ENCODE peak calls at places on chromosome 4, in nine cellular contexts. One of them, this sample, is unnamed.

GRCh38 chr4:103012594-103012993 is 6.9 kb downstream of the SLC9B1 start:
- DNase-seq in prostate gland: no peak
- DNase-seq in GM10248: no peak
- DNase-seq in colonic mucosa: no peak
- DNase-seq in pulmonary artery endothelial cell: no peak
- DNase-seq in left ventricle myocardium superior: no peak
- DNase-seq in HCT116: no peak
- DNase-seq in mesenchymal stem cell: no peak
- DNase-seq in T-helper 9 cell: no peak
- DNase-seq in this sample: no peak

GRCh38 chr4:163372035-163372434 is 28.3 kb downstream of the NPY5R start:
- DNase-seq in prostate gland: no peak
- DNase-seq in GM10248: no peak
- DNase-seq in colonic mucosa: no peak
- DNase-seq in pulmonary artery endothelial cell: no peak
- DNase-seq in left ventricle myocardium superior: no peak
- DNase-seq in HCT116: no peak
- DNase-seq in mesenchymal stem cell: no peak
- DNase-seq in T-helper 9 cell: no peak
- DNase-seq in this sample: no peak

GRCh38 chr4:22987861-22988260 is 295.1 kb downstream of the GBA3 start:
- DNase-seq in prostate gland: no peak
- DNase-seq in GM10248: no peak
- DNase-seq in colonic mucosa: no peak
- DNase-seq in pulmonary artery endothelial cell: no peak
- DNase-seq in left ventricle myocardium superior: no peak
- DNase-seq in HCT116: no peak
- DNase-seq in mesenchymal stem cell: peak
- DNase-seq in T-helper 9 cell: no peak
- DNase-seq in this sample: peak

GRCh38 chr4:70681730-70682129 is 6.6 kb upstream of the UTP3 start:
- DNase-seq in prostate gland: no peak
- DNase-seq in GM10248: peak
- DNase-seq in colonic mucosa: no peak
- DNase-seq in pulmonary artery endothelial cell: no peak
- DNase-seq in left ventricle myocardium superior: no peak
- DNase-seq in HCT116: no peak
- DNase-seq in mesenchymal stem cell: no peak
- DNase-seq in T-helper 9 cell: no peak
- DNase-seq in this sample: no peak

GRCh38 chr4:100504086-100504874 is 13.5 kb downstream of the EMCN start:
- DNase-seq in prostate gland: no peak
- DNase-seq in GM10248: no peak
- DNase-seq in colonic mucosa: no peak
- DNase-seq in pulmonary artery endothelial cell: no peak
- DNase-seq in left ventricle myocardium superior: no peak
- DNase-seq in HCT116: no peak
- DNase-seq in mesenchymal stem cell: no peak
- DNase-seq in T-helper 9 cell: no peak
- DNase-seq in this sample: no peak

GRCh38 chr4:15238720-15239119 is 189.1 kb upstream of the C1QTNF7 start:
- DNase-seq in prostate gland: no peak
- DNase-seq in GM10248: peak
- DNase-seq in colonic mucosa: no peak
- DNase-seq in pulmonary artery endothelial cell: no peak
- DNase-seq in left ventricle myocardium superior: no peak
- DNase-seq in HCT116: no peak
- DNase-seq in mesenchymal stem cell: peak
- DNase-seq in T-helper 9 cell: no peak
- DNase-seq in this sample: peak

GRCh38 chr4:48944252-48944651 is 37.7 kb upstream of the OCIAD2 start:
- DNase-seq in prostate gland: no peak
- DNase-seq in GM10248: no peak
- DNase-seq in colonic mucosa: peak
- DNase-seq in pulmonary artery endothelial cell: no peak
- DNase-seq in left ventricle myocardium superior: no peak
- DNase-seq in HCT116: peak
- DNase-seq in mesenchymal stem cell: no peak
- DNase-seq in T-helper 9 cell: no peak
- DNase-seq in this sample: peak

GRCh38 chr4:7738458-7739076 is 201.1 kb downstream of the AFAP1 start:
- DNase-seq in prostate gland: no peak
- DNase-seq in GM10248: no peak
- DNase-seq in colonic mucosa: no peak
- DNase-seq in pulmonary artery endothelial cell: no peak
- DNase-seq in left ventricle myocardium superior: peak
- DNase-seq in HCT116: no peak
- DNase-seq in mesenchymal stem cell: no peak
- DNase-seq in T-helper 9 cell: no peak
- DNase-seq in this sample: no peak

GRCh38 chr4:82561745-82562552 is at the start of gene TMEM150C:
- DNase-seq in prostate gland: peak
- DNase-seq in GM10248: no peak
- DNase-seq in colonic mucosa: peak
- DNase-seq in pulmonary artery endothelial cell: no peak
- DNase-seq in left ventricle myocardium superior: peak
- DNase-seq in HCT116: no peak
- DNase-seq in mesenchymal stem cell: peak
- DNase-seq in T-helper 9 cell: no peak
- DNase-seq in this sample: peak

GRCh38 chr4:138790993-138791392 is 224.6 kb upstream of the NOCT start:
- DNase-seq in prostate gland: no peak
- DNase-seq in GM10248: no peak
- DNase-seq in colonic mucosa: no peak
- DNase-seq in pulmonary artery endothelial cell: no peak
- DNase-seq in left ventricle myocardium superior: no peak
- DNase-seq in HCT116: no peak
- DNase-seq in mesenchymal stem cell: no peak
- DNase-seq in T-helper 9 cell: no peak
- DNase-seq in this sample: no peak

GRCh38 chr4:165368114-165368513 is 10.7 kb upstream of the CPE start:
- DNase-seq in prostate gland: no peak
- DNase-seq in GM10248: no peak
- DNase-seq in colonic mucosa: no peak
- DNase-seq in pulmonary artery endothelial cell: no peak
- DNase-seq in left ventricle myocardium superior: no peak
- DNase-seq in HCT116: no peak
- DNase-seq in mesenchymal stem cell: no peak
- DNase-seq in T-helper 9 cell: no peak
- DNase-seq in this sample: no peak

GRCh38 chr4:118740869-118741268 is 55.7 kb downstream of the METTL14 start:
- DNase-seq in prostate gland: no peak
- DNase-seq in GM10248: no peak
- DNase-seq in colonic mucosa: no peak
- DNase-seq in pulmonary artery endothelial cell: no peak
- DNase-seq in left ventricle myocardium superior: no peak
- DNase-seq in HCT116: peak
- DNase-seq in mesenchymal stem cell: peak
- DNase-seq in T-helper 9 cell: no peak
- DNase-seq in this sample: peak

GRCh38 chr4:152909901-152910300 is 26.2 kb upstream of the FHDC1 start:
- DNase-seq in prostate gland: no peak
- DNase-seq in GM10248: no peak
- DNase-seq in colonic mucosa: no peak
- DNase-seq in pulmonary artery endothelial cell: no peak
- DNase-seq in left ventricle myocardium superior: no peak
- DNase-seq in HCT116: no peak
- DNase-seq in mesenchymal stem cell: no peak
- DNase-seq in T-helper 9 cell: no peak
- DNase-seq in this sample: no peak

GRCh38 chr4:98794565-98795205 is 134.2 kb downstream of the EIF4E start:
- DNase-seq in prostate gland: no peak
- DNase-seq in GM10248: no peak
- DNase-seq in colonic mucosa: no peak
- DNase-seq in pulmonary artery endothelial cell: no peak
- DNase-seq in left ventricle myocardium superior: no peak
- DNase-seq in HCT116: no peak
- DNase-seq in mesenchymal stem cell: peak
- DNase-seq in T-helper 9 cell: no peak
- DNase-seq in this sample: peak

GRCh38 chr4:108172780-108173598 is 4.3 kb upstream of the LEF1 start:
- DNase-seq in prostate gland: peak
- DNase-seq in GM10248: peak
- DNase-seq in colonic mucosa: peak
- DNase-seq in pulmonary artery endothelial cell: no peak
- DNase-seq in left ventricle myocardium superior: peak
- DNase-seq in HCT116: no peak
- DNase-seq in mesenchymal stem cell: peak
- DNase-seq in T-helper 9 cell: peak
- DNase-seq in this sample: peak

GRCh38 chr4:147590249-147590920 is 26.8 kb upstream of the TMEM184C start:
- DNase-seq in prostate gland: peak
- DNase-seq in GM10248: peak
- DNase-seq in colonic mucosa: peak
- DNase-seq in pulmonary artery endothelial cell: peak
- DNase-seq in left ventricle myocardium superior: peak
- DNase-seq in HCT116: peak
- DNase-seq in mesenchymal stem cell: peak
- DNase-seq in T-helper 9 cell: peak
- DNase-seq in this sample: peak

GRCh38 chr4:182555997-182556418 is 312.8 kb downstream of the TENM3 start:
- DNase-seq in prostate gland: no peak
- DNase-seq in GM10248: no peak
- DNase-seq in colonic mucosa: no peak
- DNase-seq in pulmonary artery endothelial cell: no peak
- DNase-seq in left ventricle myocardium superior: no peak
- DNase-seq in HCT116: no peak
- DNase-seq in mesenchymal stem cell: peak
- DNase-seq in T-helper 9 cell: no peak
- DNase-seq in this sample: peak

GRCh38 chr4:141413366-141413765 is 192.7 kb downstream of the ZNF330 start:
- DNase-seq in prostate gland: no peak
- DNase-seq in GM10248: no peak
- DNase-seq in colonic mucosa: no peak
- DNase-seq in pulmonary artery endothelial cell: no peak
- DNase-seq in left ventricle myocardium superior: no peak
- DNase-seq in HCT116: no peak
- DNase-seq in mesenchymal stem cell: no peak
- DNase-seq in T-helper 9 cell: no peak
- DNase-seq in this sample: no peak

GRCh38 chr4:125313497-125313896 is 1.3 kb upstream of the FAT4 start:
- DNase-seq in prostate gland: peak
- DNase-seq in GM10248: peak
- DNase-seq in colonic mucosa: peak
- DNase-seq in pulmonary artery endothelial cell: peak
- DNase-seq in left ventricle myocardium superior: no peak
- DNase-seq in HCT116: peak
- DNase-seq in mesenchymal stem cell: peak
- DNase-seq in T-helper 9 cell: no peak
- DNase-seq in this sample: peak

GRCh38 chr4:98746936-98747658 is 88.7 kb upstream of the TSPAN5 start:
- DNase-seq in prostate gland: no peak
- DNase-seq in GM10248: no peak
- DNase-seq in colonic mucosa: peak
- DNase-seq in pulmonary artery endothelial cell: no peak
- DNase-seq in left ventricle myocardium superior: no peak
- DNase-seq in HCT116: no peak
- DNase-seq in mesenchymal stem cell: no peak
- DNase-seq in T-helper 9 cell: no peak
- DNase-seq in this sample: no peak

This sample was measured in fibroblast of mammary gland.